ENCODE peak calls at places on chromosomes 1 and 21, in six cellular contexts. V is NCI-H1105; S is stimulated activated CD4-positive, alpha-beta T cell treated with anti-CD3 and anti-CD28 coated beads, Interleukin-4, amount 100 ng/mL, for 48 hours; M is stimulated activated CD8-positive, alpha-beta memory T cell treated with anti-CD3 and anti-CD28 coated beads, Interleukin-12 subunit alpha, Interleukin-12 subunit beta, amount 100 ng/mL, for 4 hours; P is aorta; W is T-helper 17 cell. Z is an unnamed sample.

GRCh38 chr1:183417691-183418491 is at the start of gene NMNAT2:
- DNase-seq in P (peak), W (no peak), M (no peak), V (peak), S (no peak), Z (peak)

GRCh38 chr1:59156031-59156430 is 140.9 kb upstream of the FGGY start:
- DNase-seq in V (no peak), P (no peak), M (no peak), W (no peak), S (no peak), Z (no peak)

GRCh38 chr1:80453775-80454174 is 1347.0 kb upstream of the ADGRL2 start:
- DNase-seq in S (no peak), M (no peak), W (no peak), P (no peak), V (no peak), Z (no peak)

GRCh38 chr1:96964761-96965160 is 243.2 kb downstream of the PTBP2 start:
- DNase-seq in S (no peak), W (no peak), P (no peak), M (no peak), V (no peak), Z (no peak)

GRCh38 chr1:84145051-84145450 is 980 bp downstream of the PRKACB start:
- DNase-seq in P (no peak), S (no peak), V (no peak), W (no peak), M (no peak), Z (no peak)

GRCh38 chr21:14952916-14953315 is 111.9 kb downstream of the NRIP1 start:
- DNase-seq in S (no peak), V (no peak), P (no peak), W (no peak), M (no peak), Z (no peak)

GRCh38 chr1:116207126-116207735 is 96.0 kb downstream of the MAB21L3 start:
- DNase-seq in S (no peak), W (no peak), V (no peak), M (no peak), P (no peak), Z (no peak)

GRCh38 chr1:46062651-46063319 is 69.6 kb downstream of the PIK3R3 start:
- DNase-seq in P (no peak), V (no peak), S (peak), W (no peak), M (no peak), Z (no peak)

GRCh38 chr1:110053557-110054428 is 16.7 kb downstream of the ALX3 start:
- DNase-seq in M (peak), W (peak), P (peak), S (peak), V (peak), Z (peak)

Z was measured in Right ventricle myocardium inferior.